ENCODE peak calls at places on chromosomes 16 and 17, in four cellular contexts. One of them, this sample, is unnamed. For H3K4me1, the result is how much of the 10 kb centered on the place peaks cover.

GRCh38 chr17:17770371-17771059 is 66.3 kb downstream of the SREBF1 start:
- DNase-seq in A673: no peak
- DNase-seq in mammary epithelial cell: no peak
- DNase-seq in tibial nerve: no peak
- DNase-seq in this sample: no peak

GRCh38 chr17:51427259-51428255 is 167.2 kb downstream of the UTP18 start:
- DNase-seq in A673: peak
- DNase-seq in mammary epithelial cell: no peak
- DNase-seq in tibial nerve: no peak
- DNase-seq in this sample: no peak

GRCh38 chr16:66923247-66923851 is 2.0 kb downstream of the RRAD start:
- DNase-seq in A673: peak
- DNase-seq in mammary epithelial cell: no peak
- DNase-seq in tibial nerve: no peak
- DNase-seq in this sample: no peak

GRCh38 chr16:30527635-30528178 is 1.3 kb upstream of the ZNF768 start:
- DNase-seq in A673: no peak
- DNase-seq in mammary epithelial cell: peak
- DNase-seq in tibial nerve: no peak
- DNase-seq in this sample: peak

GRCh38 chr17:74959826-74960738 is 12.5 kb downstream of the HID1 start:
- DNase-seq in A673: no peak
- DNase-seq in mammary epithelial cell: peak
- DNase-seq in tibial nerve: no peak
- DNase-seq in this sample: no peak

GRCh38 chr17:21095735-21096134 is 31.0 kb upstream of the DHRS7B start:
- DNase-seq in A673: no peak
- DNase-seq in mammary epithelial cell: no peak
- DNase-seq in tibial nerve: no peak
- DNase-seq in this sample: peak

GRCh38 chr17:3547628-3548027 is 10.0 kb downstream of the TRPV3 start:
- DNase-seq in A673: no peak
- DNase-seq in mammary epithelial cell: no peak
- DNase-seq in tibial nerve: no peak
- DNase-seq in this sample: no peak

GRCh38 chr17:83189013-83189672 is 109.7 kb downstream of the METRNL start:
- DNase-seq in A673: no peak
- DNase-seq in mammary epithelial cell: no peak
- DNase-seq in tibial nerve: peak
- DNase-seq in this sample: no peak

GRCh38 chr16:72974142-72974769 is 73.7 kb downstream of the ZFHX3 start:
- DNase-seq in A673: no peak
- DNase-seq in mammary epithelial cell: no peak
- DNase-seq in tibial nerve: no peak
- DNase-seq in this sample: no peak

GRCh38 chr17:39027440-39028035 is 60.3 kb upstream of the FBXO47 start:
- DNase-seq in A673: no peak
- DNase-seq in mammary epithelial cell: no peak
- DNase-seq in tibial nerve: no peak
- DNase-seq in this sample: no peak

GRCh38 chr16:4142268-4142667 is 26.0 kb upstream of the ADCY9 start:
- DNase-seq in A673: no peak
- DNase-seq in mammary epithelial cell: no peak
- DNase-seq in tibial nerve: no peak
- DNase-seq in this sample: no peak

GRCh38 chr17:77470800-77471733 is 330.3 kb downstream of the SEC14L1 start:
- DNase-seq in A673: peak
- DNase-seq in mammary epithelial cell: no peak
- DNase-seq in tibial nerve: peak
- DNase-seq in this sample: peak

GRCh38 chr17:79801156-79802038 is 4.5 kb upstream of the CBX8 start:
- DNase-seq in A673: no peak
- DNase-seq in mammary epithelial cell: peak
- DNase-seq in tibial nerve: no peak
- DNase-seq in this sample: no peak

GRCh38 chr16:65414284-65414984 is 292.6 kb upstream of the CDH11 start:
- DNase-seq in A673: no peak
- DNase-seq in mammary epithelial cell: peak
- DNase-seq in tibial nerve: no peak
- DNase-seq in this sample: no peak

GRCh38 chr16:15807603-15808009 is 49.2 kb downstream of the MYH11 start:
- DNase-seq in A673: no peak
- DNase-seq in mammary epithelial cell: no peak
- DNase-seq in tibial nerve: no peak
- DNase-seq in this sample: no peak

GRCh38 chr17:14950216-14950615 is 314.9 kb downstream of the PMP22 start:
- DNase-seq in A673: no peak
- DNase-seq in mammary epithelial cell: no peak
- DNase-seq in tibial nerve: no peak
- DNase-seq in this sample: peak

GRCh38 chr17:43006639-43007551 is at the start of gene IFI35:
- DNase-seq in A673: peak
- DNase-seq in mammary epithelial cell: peak
- DNase-seq in tibial nerve: peak
- DNase-seq in this sample: peak

GRCh38 chr16:9527976-9528375 is 436.5 kb downstream of the HAPSTR1 start:
- DNase-seq in A673: no peak
- DNase-seq in mammary epithelial cell: no peak
- DNase-seq in tibial nerve: no peak
- DNase-seq in this sample: no peak

GRCh38 chr16:86227801-86228200 is 282.5 kb upstream of the FOXF1 start:
- DNase-seq in A673: no peak
- DNase-seq in mammary epithelial cell: no peak
- DNase-seq in tibial nerve: no peak
- DNase-seq in this sample: no peak

GRCh38 chr17:65185060-65185459 is 47.9 kb downstream of the RGS9 start:
- DNase-seq in A673: no peak
- DNase-seq in mammary epithelial cell: no peak
- DNase-seq in tibial nerve: no peak
- DNase-seq in this sample: no peak

GRCh38 chr17:72115789-72116520 is 4.9 kb upstream of the SOX9 start:
- DNase-seq in A673: no peak
- DNase-seq in mammary epithelial cell: peak
- DNase-seq in tibial nerve: no peak
- DNase-seq in this sample: no peak

GRCh38 chr17:12627776-12628491 is 37.8 kb upstream of the MYOCD start:
- DNase-seq in A673: no peak
- DNase-seq in mammary epithelial cell: no peak
- DNase-seq in tibial nerve: no peak
- DNase-seq in this sample: peak

GRCh38 chr17:48131216-48131824 is 23.8 kb downstream of the SNX11 start:
- DNase-seq in A673: peak
- DNase-seq in mammary epithelial cell: peak
- DNase-seq in tibial nerve: peak
- DNase-seq in this sample: peak

GRCh38 chr16:1613728-1614225 is 1.6 kb downstream of the CRAMP1 start:
- DNase-seq in A673: no peak
- DNase-seq in mammary epithelial cell: peak
- DNase-seq in tibial nerve: no peak
- DNase-seq in this sample: peak

GRCh38 chr17:78124836-78125137 is 3.8 kb downstream of the TMC6 start:
- DNase-seq in A673: no peak
- DNase-seq in mammary epithelial cell: no peak
- DNase-seq in tibial nerve: no peak
- DNase-seq in this sample: no peak

GRCh38 chr16:3214904-3215600 is 19.9 kb downstream of the ZNF200 start:
- DNase-seq in A673: no peak
- DNase-seq in mammary epithelial cell: no peak
- DNase-seq in tibial nerve: no peak
- DNase-seq in this sample: no peak

GRCh38 chr16:2149630-2150417 is 1.4 kb downstream of the RAB26 start:
- DNase-seq in A673: peak
- DNase-seq in mammary epithelial cell: no peak
- DNase-seq in tibial nerve: no peak
- DNase-seq in this sample: peak

GRCh38 chr17:9951803-9952202 is 46.7 kb upstream of the RCVRN start:
- DNase-seq in A673: no peak
- DNase-seq in mammary epithelial cell: no peak
- DNase-seq in tibial nerve: no peak
- DNase-seq in this sample: no peak

GRCh38 chr17:17140590-17140980 is 65.5 kb downstream of the PLD6 start:
- DNase-seq in A673: no peak
- DNase-seq in mammary epithelial cell: peak
- DNase-seq in tibial nerve: no peak
- DNase-seq in this sample: no peak

GRCh38 chr17:67689534-67690177 is 28.1 kb upstream of the NOL11 start:
- DNase-seq in A673: peak
- DNase-seq in mammary epithelial cell: peak
- DNase-seq in tibial nerve: peak
- DNase-seq in this sample: peak

GRCh38 chr17:13362341-13363122 is 239.2 kb downstream of the HS3ST3A1 start:
- DNase-seq in A673: no peak
- DNase-seq in mammary epithelial cell: peak
- DNase-seq in tibial nerve: no peak
- DNase-seq in this sample: no peak

GRCh38 chr17:64156670-64157069 is 26.7 kb upstream of the ERN1 start:
- DNase-seq in A673: no peak
- DNase-seq in mammary epithelial cell: no peak
- DNase-seq in tibial nerve: no peak
- DNase-seq in this sample: no peak

GRCh38 chr17:40615989-40616476 is 31.6 kb downstream of the SMARCE1 start:
- DNase-seq in A673: no peak
- DNase-seq in mammary epithelial cell: no peak
- DNase-seq in tibial nerve: no peak
- DNase-seq in this sample: no peak
- H3K27ac ChIP-seq in A673: no peak
- H3K27ac ChIP-seq in mammary epithelial cell: no peak
- H3K27ac ChIP-seq in tibial nerve: no peak
- H3K27ac ChIP-seq in this sample: no peak

GRCh38 chr16:58032710-58033293 is 7.2 kb downstream of the MMP15 start:
- DNase-seq in A673: no peak
- DNase-seq in mammary epithelial cell: no peak
- DNase-seq in tibial nerve: no peak
- DNase-seq in this sample: no peak
- H3K4me1 ChIP-seq in A673: under half
- H3K4me1 ChIP-seq in mammary epithelial cell: under half
- H3K4me1 ChIP-seq in tibial nerve: under half
- H3K4me1 ChIP-seq in this sample: half or more

GRCh38 chr17:76076100-76076764 is 1.7 kb downstream of the GALR2 start:
- DNase-seq in A673: no peak
- DNase-seq in mammary epithelial cell: no peak
- DNase-seq in tibial nerve: no peak
- DNase-seq in this sample: no peak
- H3K4me3 ChIP-seq in A673: no peak
- H3K4me3 ChIP-seq in mammary epithelial cell: no peak
- H3K4me3 ChIP-seq in tibial nerve: no peak
- H3K4me3 ChIP-seq in this sample: no peak

GRCh38 chr17:58083491-58084316 is 485 bp downstream of the DYNLL2 start:
- DNase-seq in A673: peak
- DNase-seq in mammary epithelial cell: peak
- DNase-seq in tibial nerve: no peak
- DNase-seq in this sample: peak
- H3K27ac ChIP-seq in A673: peak
- H3K27ac ChIP-seq in mammary epithelial cell: peak
- H3K27ac ChIP-seq in tibial nerve: peak
- H3K27ac ChIP-seq in this sample: peak

DNA sequence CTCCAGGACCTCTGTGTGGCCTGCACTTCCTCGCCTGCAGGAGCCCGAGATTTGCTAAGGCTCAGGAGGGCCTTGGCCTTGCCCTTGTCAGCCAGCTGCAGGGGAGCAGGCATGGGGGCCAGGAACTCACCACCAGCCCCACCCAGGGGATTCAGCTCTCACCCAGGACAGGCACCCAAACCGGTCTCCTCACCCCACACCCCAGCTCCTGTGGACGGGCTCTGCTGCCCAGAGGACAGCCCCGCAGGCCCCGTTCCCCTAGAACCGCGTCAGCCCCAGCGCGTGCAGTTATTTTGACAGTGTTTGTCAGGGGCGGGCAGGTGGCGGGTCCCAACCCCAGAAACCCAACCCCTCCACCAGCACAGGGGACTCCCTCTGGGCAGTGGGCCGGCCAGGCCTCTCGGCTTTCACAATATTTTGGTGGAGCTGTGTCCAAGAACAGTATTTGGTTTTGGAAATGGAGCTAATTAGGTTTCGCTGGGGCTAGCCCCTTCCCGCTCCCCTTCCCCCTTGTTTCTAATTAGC is 44.7 kb downstream of the BAHCC1 start:
- DNase-seq in A673: no peak
- DNase-seq in mammary epithelial cell: no peak
- DNase-seq in tibial nerve: no peak
- DNase-seq in this sample: no peak
- H3K4me1 ChIP-seq in A673: under half
- H3K4me1 ChIP-seq in mammary epithelial cell: under half
- H3K4me1 ChIP-seq in tibial nerve: under half
- H3K4me1 ChIP-seq in this sample: under half

DNA sequence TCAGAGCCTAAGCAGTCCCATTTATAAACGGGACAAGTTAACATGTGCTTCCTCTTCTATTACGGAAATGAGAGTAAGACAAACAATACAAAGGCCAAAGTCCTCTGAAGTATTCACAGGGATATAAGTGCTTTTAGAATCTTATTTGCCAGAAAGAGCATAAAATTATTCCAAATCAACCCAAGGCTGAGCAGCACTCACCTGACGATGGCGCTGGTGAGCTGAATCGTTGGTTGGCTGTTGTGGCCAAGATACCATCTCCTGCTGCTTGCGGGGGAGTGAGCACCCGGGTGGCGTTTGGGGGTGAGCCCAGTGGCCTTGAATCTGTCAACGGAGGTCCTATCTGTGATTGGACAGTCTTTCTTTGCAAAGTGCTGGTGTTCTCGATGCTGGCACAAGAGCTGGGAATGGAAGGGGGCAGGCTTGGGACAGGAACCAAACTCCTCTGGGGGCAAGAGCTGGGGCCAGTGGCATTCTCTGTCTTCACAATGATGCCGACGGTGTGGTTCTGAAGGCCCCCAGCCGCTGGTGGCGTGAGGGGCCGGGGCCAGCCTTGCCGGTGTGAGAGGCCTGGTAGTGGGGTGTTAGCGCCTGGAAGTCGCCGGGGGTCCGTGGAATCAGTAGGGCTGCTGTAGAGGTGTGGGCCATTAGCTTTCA is 9.5 kb upstream of the DHRS13 start:
- DNase-seq in A673: peak
- DNase-seq in mammary epithelial cell: no peak
- DNase-seq in tibial nerve: no peak
- DNase-seq in this sample: peak
- H3K4me3 ChIP-seq in A673: no peak
- H3K4me3 ChIP-seq in mammary epithelial cell: no peak
- H3K4me3 ChIP-seq in tibial nerve: no peak
- H3K4me3 ChIP-seq in this sample: no peak

GRCh38 chr17:59365383-59365981 is 34.0 kb downstream of the YPEL2 start:
- DNase-seq in A673: no peak
- DNase-seq in mammary epithelial cell: no peak
- DNase-seq in tibial nerve: no peak
- DNase-seq in this sample: no peak

GRCh38 chr17:59366040-59366757 is 34.7 kb downstream of the YPEL2 start:
- DNase-seq in A673: no peak
- DNase-seq in mammary epithelial cell: no peak
- DNase-seq in tibial nerve: no peak
- DNase-seq in this sample: no peak

GRCh38 chr17:59367657-59368045 is 36.2 kb downstream of the YPEL2 start:
- DNase-seq in A673: no peak
- DNase-seq in mammary epithelial cell: peak
- DNase-seq in tibial nerve: no peak
- DNase-seq in this sample: no peak

GRCh38 chr17:59368218-59368857 is 36.9 kb downstream of the YPEL2 start:
- DNase-seq in A673: no peak
- DNase-seq in mammary epithelial cell: no peak
- DNase-seq in tibial nerve: no peak
- DNase-seq in this sample: no peak

GRCh38 chr17:59366773-59367656 is 35.6 kb downstream of the YPEL2 start:
- DNase-seq in A673: no peak
- DNase-seq in mammary epithelial cell: no peak
- DNase-seq in tibial nerve: no peak
- DNase-seq in this sample: no peak
- H3K27ac ChIP-seq in A673: no peak
- H3K27ac ChIP-seq in mammary epithelial cell: no peak
- H3K27ac ChIP-seq in tibial nerve: peak
- H3K27ac ChIP-seq in this sample: no peak